ENCODE peak calls at places on chromosomes 5 and 9, in four cellular contexts. One of them, this sample, is unnamed.

GRCh38 chr5:162068412-162068811 is 839 bp downstream of the GABRG2 start:
- DNase-seq in AG09319: no peak
- DNase-seq in omental fat pad: no peak
- DNase-seq in glutamatergic neuron: peak
- DNase-seq in this sample: no peak

GRCh38 chr9:20884985-20885593 is 146.4 kb downstream of the HACD4 start:
- DNase-seq in omental fat pad: peak
- DNase-seq in AG09319: peak
- DNase-seq in glutamatergic neuron: peak
- DNase-seq in this sample: no peak

GRCh38 chr5:149944666-149945065 is at the start of gene PDE6A:
- DNase-seq in AG09319: no peak
- DNase-seq in omental fat pad: no peak
- DNase-seq in glutamatergic neuron: no peak
- DNase-seq in this sample: no peak

GRCh38 chr9:98120476-98120875 is 1.5 kb upstream of the TRIM14 start:
- DNase-seq in AG09319: no peak
- DNase-seq in glutamatergic neuron: no peak
- DNase-seq in omental fat pad: no peak
- DNase-seq in this sample: peak

GRCh38 chr9:19976226-19976625 is 187.4 kb upstream of the SLC24A2 start:
- DNase-seq in AG09319: no peak
- DNase-seq in omental fat pad: no peak
- DNase-seq in glutamatergic neuron: no peak
- DNase-seq in this sample: no peak

GRCh38 chr9:130246126-130246525 is 19.4 kb upstream of the HMCN2 start:
- DNase-seq in omental fat pad: peak
- DNase-seq in AG09319: no peak
- DNase-seq in glutamatergic neuron: no peak
- DNase-seq in this sample: peak

GRCh38 chr9:95096381-95096780 is 221.1 kb downstream of the FANCC start:
- DNase-seq in AG09319: no peak
- DNase-seq in glutamatergic neuron: no peak
- DNase-seq in omental fat pad: no peak
- DNase-seq in this sample: no peak

GRCh38 chr9:121620777-121621437 is 30.5 kb upstream of the DAB2IP start:
- DNase-seq in AG09319: no peak
- DNase-seq in omental fat pad: no peak
- DNase-seq in glutamatergic neuron: peak
- DNase-seq in this sample: no peak

GRCh38 chr9:112421771-112422222 is 41.9 kb downstream of the HSDL2 start:
- DNase-seq in omental fat pad: no peak
- DNase-seq in glutamatergic neuron: no peak
- DNase-seq in AG09319: no peak
- DNase-seq in this sample: no peak

GRCh38 chr5:74360535-74361210 is 279.9 kb downstream of the ENC1 start:
- DNase-seq in omental fat pad: no peak
- DNase-seq in AG09319: no peak
- DNase-seq in glutamatergic neuron: no peak
- DNase-seq in this sample: no peak

GRCh38 chr5:13045897-13046551 is 898.5 kb downstream of the DNAH5 start:
- DNase-seq in omental fat pad: no peak
- DNase-seq in glutamatergic neuron: no peak
- DNase-seq in AG09319: no peak
- DNase-seq in this sample: no peak

GRCh38 chr5:14861123-14861757 is 10.3 kb downstream of the ANKH start:
- DNase-seq in glutamatergic neuron: no peak
- DNase-seq in AG09319: no peak
- DNase-seq in omental fat pad: no peak
- DNase-seq in this sample: no peak

GRCh38 chr9:71826289-71826688 is 58.0 kb upstream of the CEMIP2 start:
- DNase-seq in glutamatergic neuron: no peak
- DNase-seq in omental fat pad: no peak
- DNase-seq in AG09319: no peak
- DNase-seq in this sample: no peak

GRCh38 chr5:175697846-175698245 is 40.0 kb downstream of the HRH2 start:
- DNase-seq in AG09319: no peak
- DNase-seq in omental fat pad: no peak
- DNase-seq in glutamatergic neuron: no peak
- DNase-seq in this sample: peak

GRCh38 chr5:96133337-96134094 is 171.9 kb upstream of the ELL2 start:
- DNase-seq in AG09319: no peak
- DNase-seq in omental fat pad: no peak
- DNase-seq in glutamatergic neuron: no peak
- DNase-seq in this sample: no peak

GRCh38 chr5:1027631-1028441 is 19.2 kb downstream of the NKD2 start:
- DNase-seq in glutamatergic neuron: peak
- DNase-seq in omental fat pad: no peak
- DNase-seq in AG09319: no peak
- DNase-seq in this sample: peak

GRCh38 chr5:91145233-91145620 is 237.9 kb downstream of the ARRDC3 start:
- DNase-seq in glutamatergic neuron: no peak
- DNase-seq in omental fat pad: no peak
- DNase-seq in AG09319: no peak
- DNase-seq in this sample: no peak

GRCh38 chr9:109910616-109911568 is 130.9 kb downstream of the PALM2AKAP2 start:
- DNase-seq in glutamatergic neuron: no peak
- DNase-seq in AG09319: peak
- DNase-seq in omental fat pad: no peak
- DNase-seq in this sample: no peak

GRCh38 chr9:24801344-24801743 is 255.6 kb upstream of the IZUMO3 start:
- DNase-seq in AG09319: no peak
- DNase-seq in omental fat pad: no peak
- DNase-seq in glutamatergic neuron: no peak
- DNase-seq in this sample: no peak

GRCh38 chr5:127608077-127608660 is 40.7 kb upstream of the CTXN3 start:
- DNase-seq in glutamatergic neuron: no peak
- DNase-seq in AG09319: no peak
- DNase-seq in omental fat pad: no peak
- DNase-seq in this sample: no peak

GRCh38 chr9:95826183-95826838 is 49.2 kb upstream of the ERCC6L2 start:
- DNase-seq in AG09319: no peak
- DNase-seq in glutamatergic neuron: no peak
- DNase-seq in omental fat pad: no peak
- DNase-seq in this sample: no peak

GRCh38 chr5:107806271-107806670 is 135.5 kb upstream of the EFNA5 start:
- DNase-seq in omental fat pad: no peak
- DNase-seq in AG09319: no peak
- DNase-seq in glutamatergic neuron: peak
- DNase-seq in this sample: no peak

GRCh38 chr9:18849910-18850677 is 182.9 kb downstream of the SAXO1 start:
- DNase-seq in AG09319: no peak
- DNase-seq in glutamatergic neuron: no peak
- DNase-seq in omental fat pad: no peak
- DNase-seq in this sample: no peak

GRCh38 chr5:139788294-139788875 is 7.2 kb upstream of the PSD2 start:
- DNase-seq in AG09319: no peak
- DNase-seq in omental fat pad: no peak
- DNase-seq in glutamatergic neuron: no peak
- DNase-seq in this sample: no peak

GRCh38 chr5:135245521-135246499 is 153.2 kb downstream of the MACROH2A1 start:
- DNase-seq in AG09319: no peak
- DNase-seq in omental fat pad: no peak
- DNase-seq in glutamatergic neuron: no peak
- DNase-seq in this sample: no peak

GRCh38 chr5:179967489-179967888 is 59.8 kb upstream of the TBC1D9B start:
- DNase-seq in omental fat pad: no peak
- DNase-seq in AG09319: no peak
- DNase-seq in glutamatergic neuron: no peak
- DNase-seq in this sample: no peak

GRCh38 chr5:148145916-148146315 is 22.4 kb upstream of the SPINK14 start:
- DNase-seq in AG09319: no peak
- DNase-seq in omental fat pad: no peak
- DNase-seq in glutamatergic neuron: no peak
- DNase-seq in this sample: no peak

GRCh38 chr9:137547687-137548543 is 2.3 kb downstream of the PNPLA7 start:
- DNase-seq in omental fat pad: no peak
- DNase-seq in AG09319: no peak
- DNase-seq in glutamatergic neuron: no peak
- DNase-seq in this sample: no peak

DNA sequence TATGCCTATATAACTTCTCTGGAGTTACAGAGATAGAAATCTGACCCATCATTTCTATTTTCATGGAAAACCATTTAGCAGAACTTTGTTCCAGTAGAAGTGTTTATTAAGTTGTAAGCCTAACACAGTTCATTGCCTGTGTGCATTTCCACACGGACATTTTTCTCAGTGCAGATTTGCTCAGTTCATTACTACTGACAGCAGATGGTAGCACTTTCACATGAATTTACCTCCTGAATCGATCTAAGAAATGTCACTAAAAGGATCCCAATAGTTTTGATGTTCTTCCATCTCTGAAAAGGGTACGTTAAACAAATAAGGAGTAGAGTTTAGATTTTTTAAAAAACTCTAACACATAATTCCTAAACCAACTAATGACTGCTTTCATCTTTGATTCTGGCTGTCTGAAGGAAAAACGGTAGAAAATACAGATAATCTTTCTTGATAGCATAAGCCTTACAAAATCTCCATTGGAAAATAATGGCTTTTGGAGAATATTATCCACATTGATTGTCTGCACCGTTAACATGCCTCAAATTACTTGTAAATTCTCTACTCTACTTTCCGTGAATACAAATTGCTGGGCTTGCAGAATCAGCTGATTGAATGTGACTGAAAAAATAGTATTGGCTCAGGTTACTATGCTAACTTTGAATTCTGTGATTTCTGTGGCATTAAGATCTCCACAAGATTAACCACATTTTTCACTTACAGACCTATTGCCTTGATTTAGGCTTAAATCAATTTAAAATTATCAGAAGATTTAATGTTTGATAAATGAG is 33.1 kb downstream of the RPS23 start:
- DNase-seq in omental fat pad: no peak
- DNase-seq in AG09319: no peak
- DNase-seq in glutamatergic neuron: no peak
- DNase-seq in this sample: no peak
- TF ChIP-seq CTCF in omental fat pad: no peak
- TF ChIP-seq CTCF in AG09319: no peak
- TF ChIP-seq CTCF in glutamatergic neuron: no peak
- TF ChIP-seq CTCF in this sample: peak

GRCh38 chr5:112865128-112865527 is 4.0 kb downstream of the SRP19 start:
- DNase-seq in glutamatergic neuron: no peak
- DNase-seq in omental fat pad: no peak
- DNase-seq in AG09319: no peak
- DNase-seq in this sample: no peak

GRCh38 chr5:112861638-112861985 is 525 bp downstream of the SRP19 start:
- DNase-seq in omental fat pad: no peak
- DNase-seq in AG09319: no peak
- DNase-seq in glutamatergic neuron: no peak
- DNase-seq in this sample: no peak

GRCh38 chr5:112862085-112862484 is 998 bp downstream of the SRP19 start:
- DNase-seq in glutamatergic neuron: no peak
- DNase-seq in omental fat pad: no peak
- DNase-seq in AG09319: no peak
- DNase-seq in this sample: no peak

GRCh38 chr5:112860929-112861637 is at the start of gene SRP19:
- DNase-seq in glutamatergic neuron: peak
- DNase-seq in omental fat pad: peak
- DNase-seq in AG09319: peak
- DNase-seq in this sample: peak

GRCh38 chr5:112863549-112863948 is 2.5 kb downstream of the SRP19 start:
- DNase-seq in omental fat pad: no peak
- DNase-seq in AG09319: no peak
- DNase-seq in glutamatergic neuron: no peak
- DNase-seq in this sample: no peak
- TF ChIP-seq CTCF in omental fat pad: no peak
- TF ChIP-seq CTCF in AG09319: no peak
- TF ChIP-seq CTCF in glutamatergic neuron: no peak
- TF ChIP-seq CTCF in this sample: no peak

GRCh38 chr9:134981829-134982228 is 64.1 kb upstream of the FCN1 start:
- DNase-seq in AG09319: no peak
- DNase-seq in glutamatergic neuron: no peak
- DNase-seq in omental fat pad: no peak
- DNase-seq in this sample: no peak

GRCh38 chr9:134984372-134985240 is 66.9 kb upstream of the FCN1 start:
- DNase-seq in AG09319: no peak
- DNase-seq in glutamatergic neuron: no peak
- DNase-seq in omental fat pad: no peak
- DNase-seq in this sample: no peak

GRCh38 chr9:134982311-134982710 is 64.6 kb upstream of the FCN1 start:
- DNase-seq in AG09319: no peak
- DNase-seq in omental fat pad: no peak
- DNase-seq in glutamatergic neuron: no peak
- DNase-seq in this sample: no peak

GRCh38 chr9:134983506-134984371 is 66.0 kb upstream of the FCN1 start:
- DNase-seq in omental fat pad: no peak
- DNase-seq in glutamatergic neuron: no peak
- DNase-seq in AG09319: no peak
- DNase-seq in this sample: no peak

GRCh38 chr9:134983094-134983493 is 65.4 kb upstream of the FCN1 start:
- DNase-seq in omental fat pad: no peak
- DNase-seq in glutamatergic neuron: peak
- DNase-seq in AG09319: no peak
- DNase-seq in this sample: no peak
- TF ChIP-seq CTCF in omental fat pad: no peak
- TF ChIP-seq CTCF in glutamatergic neuron: peak
- TF ChIP-seq CTCF in AG09319: no peak
- TF ChIP-seq CTCF in this sample: peak

GRCh38 chr5:10528056-10528816 is 35.6 kb upstream of the ANKRD33B start:
- DNase-seq in glutamatergic neuron: no peak
- DNase-seq in AG09319: peak
- DNase-seq in omental fat pad: no peak
- DNase-seq in this sample: no peak
- TF ChIP-seq CTCF in glutamatergic neuron: peak
- TF ChIP-seq CTCF in AG09319: peak
- TF ChIP-seq CTCF in omental fat pad: no peak
- TF ChIP-seq CTCF in this sample: peak

DNA sequence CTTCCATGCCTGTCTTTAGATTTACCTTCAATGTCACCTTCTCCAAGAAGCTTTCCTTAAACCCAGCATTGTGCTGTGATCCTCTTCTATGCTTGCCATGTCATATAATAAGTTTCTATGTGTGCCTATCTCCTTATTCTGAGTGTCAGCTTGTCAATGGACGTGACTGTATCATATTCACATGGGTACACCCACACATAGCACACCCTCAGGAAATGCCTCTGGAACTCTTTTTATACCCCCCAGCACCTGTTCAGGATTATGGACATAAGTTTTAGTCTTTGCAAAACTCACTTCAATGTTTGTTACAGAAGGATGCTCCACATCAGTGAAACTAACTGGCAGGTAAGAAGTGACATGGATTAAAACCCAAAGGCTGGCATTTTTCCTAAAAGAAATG is 7.4 kb downstream of the GAS1 start:
- DNase-seq in omental fat pad: no peak
- DNase-seq in AG09319: no peak
- DNase-seq in glutamatergic neuron: no peak
- DNase-seq in this sample: no peak
- TF ChIP-seq CTCF in omental fat pad: no peak
- TF ChIP-seq CTCF in AG09319: no peak
- TF ChIP-seq CTCF in glutamatergic neuron: no peak
- TF ChIP-seq CTCF in this sample: no peak

DNA sequence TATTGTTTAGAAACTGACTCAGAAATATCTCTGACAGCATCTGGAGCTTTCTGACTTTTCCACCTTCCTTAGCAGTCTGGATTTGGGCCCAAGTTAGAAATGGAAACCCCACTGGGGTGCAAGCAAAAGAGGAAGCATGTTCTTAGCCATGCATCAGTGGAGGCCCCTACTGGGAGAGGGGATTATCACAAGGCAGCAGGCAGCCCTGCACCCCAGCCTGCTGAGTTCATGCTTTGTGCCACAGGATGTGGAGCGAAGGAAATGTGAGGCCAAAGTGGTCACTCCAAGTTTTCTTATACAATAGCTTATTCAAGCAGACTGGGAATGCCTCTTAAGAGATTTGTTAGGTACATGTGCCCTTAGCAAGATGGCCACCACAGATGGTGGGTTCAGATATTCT is 146.4 kb upstream of the TLX3 start:
- DNase-seq in omental fat pad: no peak
- DNase-seq in AG09319: no peak
- DNase-seq in glutamatergic neuron: peak
- DNase-seq in this sample: no peak
- TF ChIP-seq CTCF in omental fat pad: no peak
- TF ChIP-seq CTCF in AG09319: peak
- TF ChIP-seq CTCF in glutamatergic neuron: peak
- TF ChIP-seq CTCF in this sample: peak